ENCODE peak calls at places on chromosomes 4 and X, in nine cellular contexts. C is NCI-H1092, L is B cell, D is iPS-NIHi11, A is WERI-Rb-1, X is epithelial cell of prostate, M is AG09319, S is NT2/D1, F is cardiac fibroblast. U is an unnamed sample.

GRCh38 chrX:20217906-20218305 is 48.8 kb downstream of the RPS6KA3 start:
- DNase-seq in C (no peak), L (no peak), D (no peak), A (no peak), X (no peak), M (no peak), S (no peak), F (no peak), U (no peak)

GRCh38 chrX:14865201-14865600 is 7.7 kb downstream of the FANCB start:
- DNase-seq in C (no peak), L (no peak), D (no peak), A (no peak), X (no peak), M (no peak), S (no peak), F (peak), U (no peak)

GRCh38 chr4:3801931-3802550 is 35.9 kb downstream of the ADRA2C start:
- DNase-seq in C (no peak), L (no peak), D (no peak), A (peak), X (no peak), M (no peak), S (no peak), F (no peak), U (no peak)

GRCh38 chrX:2863646-2864045 is 34.9 kb downstream of the GYG2 start:
- DNase-seq in C (no peak), L (no peak), D (peak), A (no peak), X (no peak), M (no peak), S (peak), F (peak), U (no peak)

GRCh38 chr4:181637186-181638105 is 605.8 kb upstream of the TENM3 start:
- DNase-seq in C (no peak), L (no peak), D (no peak), A (no peak), X (no peak), M (no peak), S (no peak), F (no peak), U (no peak)

GRCh38 chr4:112647785-112648184 is 10.8 kb downstream of the LARP7 start:
- DNase-seq in C (no peak), L (no peak), D (no peak), A (no peak), X (no peak), M (no peak), S (no peak), F (no peak), U (no peak)

GRCh38 chr4:109406337-109406931 is 27.2 kb upstream of the SEC24B start:
- DNase-seq in C (peak), L (no peak), D (peak), A (peak), X (peak), M (peak), S (peak), F (peak), U (no peak)

GRCh38 chrX:103063191-103063845 is 653 bp downstream of the BEX1 start:
- DNase-seq in C (peak), L (no peak), D (peak), A (peak), X (no peak), M (no peak), S (no peak), F (peak), U (no peak)

GRCh38 chr4:71189471-71189870 is 149.3 kb upstream of the SLC4A4 start:
- DNase-seq in C (no peak), L (no peak), D (no peak), A (no peak), X (no peak), M (no peak), S (no peak), F (peak), U (no peak)

GRCh38 chrX:99705696-99706095 is 704.4 kb downstream of the PCDH19 start:
- DNase-seq in C (no peak), L (no peak), D (no peak), A (no peak), X (no peak), M (no peak), S (no peak), F (no peak), U (no peak)

GRCh38 chr4:84231539-84232055 is 267.5 kb downstream of the NKX6-1 start:
- DNase-seq in C (no peak), L (no peak), D (no peak), A (no peak), X (no peak), M (no peak), S (no peak), F (no peak), U (no peak)

GRCh38 chr4:37675587-37676290 is 10.4 kb downstream of the RELL1 start:
- DNase-seq in C (no peak), L (peak), D (no peak), A (no peak), X (no peak), M (no peak), S (no peak), F (no peak), U (peak)

GRCh38 chrX:1493877-1494510 is 41.3 kb upstream of the ASMTL start:
- DNase-seq in C (no peak), L (peak), D (no peak), A (no peak), X (no peak), M (no peak), S (no peak), F (no peak), U (peak)

GRCh38 chr4:105715692-105716278 is 7.2 kb downstream of the GSTCD start:
- DNase-seq in C (no peak), L (no peak), D (peak), A (no peak), X (no peak), M (no peak), S (no peak), F (peak), U (no peak)

GRCh38 chrX:39652336-39652735 is 445.4 kb downstream of the BCOR start:
- DNase-seq in C (peak), L (peak), D (peak), A (no peak), X (no peak), M (no peak), S (peak), F (peak), U (no peak)

GRCh38 chr4:10762541-10762940 is 78.0 kb upstream of the CLNK start:
- DNase-seq in C (no peak), L (no peak), D (no peak), A (peak), X (no peak), M (no peak), S (no peak), F (peak), U (no peak)

GRCh38 chr4:53490965-53491622 is 100.2 kb downstream of the LNX1 start:
- DNase-seq in C (no peak), L (no peak), D (peak), A (peak), X (no peak), M (peak), S (peak), F (peak), U (no peak)

GRCh38 chrX:115561605-115562491 is 874 bp downstream of the PLS3 start:
- DNase-seq in C (peak), L (no peak), D (peak), A (peak), X (no peak), M (no peak), S (no peak), F (peak), U (peak)

GRCh38 chrX:1535241-1536041 is 1.5 kb downstream of the P2RY8 start:
- DNase-seq in C (no peak), L (peak), D (no peak), A (no peak), X (no peak), M (no peak), S (no peak), F (no peak), U (peak)

GRCh38 chr4:108786351-108786750 is 23.5 kb upstream of the ETNPPL start:
- DNase-seq in C (no peak), L (no peak), D (no peak), A (no peak), X (no peak), M (no peak), S (no peak), F (no peak), U (no peak)

GRCh38 chrX:109374276-109374960 is 107.5 kb downstream of the GUCY2F start:
- DNase-seq in C (no peak), L (no peak), D (no peak), A (no peak), X (peak), M (no peak), S (peak), F (no peak), U (no peak)

GRCh38 chr4:142567620-142568451 is 278.3 kb downstream of the INPP4B start:
- DNase-seq in C (no peak), L (no peak), D (no peak), A (no peak), X (no peak), M (peak), S (no peak), F (peak), U (no peak)

GRCh38 chr4:128915544-128915943 is 106.0 kb downstream of the JADE1 start:
- DNase-seq in C (no peak), L (no peak), D (no peak), A (no peak), X (no peak), M (no peak), S (no peak), F (no peak), U (no peak)

U was measured in GM06990.